ENCODE peak calls at places on chromosomes 12 and 14, in seven cellular contexts. One of them, this sample, is unnamed.

GRCh38 chr12:129997239-129997638 is 93.4 kb upstream of the TMEM132D start:
- DNase-seq in T-helper 9 cell: no peak
- DNase-seq in stimulated activated CD4-positive, alpha-beta T cell treated with anti-CD3 and anti-CD28 coated beads, TNF-alpha, amount 100 ng/mL, for 48 hours: no peak
- DNase-seq in fibroblast of the aortic adventitia: no peak
- DNase-seq in neuronal stem cell: no peak
- DNase-seq in NCI-H1105 treated with DMSO at 0.1 percent for 48 hours: no peak
- DNase-seq in activated naive CD4-positive, alpha-beta T cell treated with anti-CD3 and anti-CD28 coated beads, Interleukin-2, amount 10 ng/mL, durations not matched to agents 7 days and 5 days: no peak
- DNase-seq in this sample: no peak

GRCh38 chr12:8844665-8845064 is 22.2 kb downstream of the A2ML1 start:
- DNase-seq in T-helper 9 cell: no peak
- DNase-seq in neuronal stem cell: no peak
- DNase-seq in NCI-H1105 treated with DMSO at 0.1 percent for 48 hours: peak
- DNase-seq in fibroblast of the aortic adventitia: peak
- DNase-seq in activated naive CD4-positive, alpha-beta T cell treated with anti-CD3 and anti-CD28 coated beads, Interleukin-2, amount 10 ng/mL, durations not matched to agents 7 days and 5 days: no peak
- DNase-seq in stimulated activated CD4-positive, alpha-beta T cell treated with anti-CD3 and anti-CD28 coated beads, TNF-alpha, amount 100 ng/mL, for 48 hours: no peak
- DNase-seq in this sample: no peak

GRCh38 chr12:60394680-60395079 is 798.9 kb downstream of the SLC16A7 start:
- DNase-seq in NCI-H1105 treated with DMSO at 0.1 percent for 48 hours: no peak
- DNase-seq in activated naive CD4-positive, alpha-beta T cell treated with anti-CD3 and anti-CD28 coated beads, Interleukin-2, amount 10 ng/mL, durations not matched to agents 7 days and 5 days: no peak
- DNase-seq in T-helper 9 cell: no peak
- DNase-seq in stimulated activated CD4-positive, alpha-beta T cell treated with anti-CD3 and anti-CD28 coated beads, TNF-alpha, amount 100 ng/mL, for 48 hours: no peak
- DNase-seq in neuronal stem cell: no peak
- DNase-seq in fibroblast of the aortic adventitia: peak
- DNase-seq in this sample: no peak

GRCh38 chr14:55869397-55870049 is 248.7 kb upstream of the PELI2 start:
- DNase-seq in stimulated activated CD4-positive, alpha-beta T cell treated with anti-CD3 and anti-CD28 coated beads, TNF-alpha, amount 100 ng/mL, for 48 hours: no peak
- DNase-seq in NCI-H1105 treated with DMSO at 0.1 percent for 48 hours: no peak
- DNase-seq in neuronal stem cell: no peak
- DNase-seq in fibroblast of the aortic adventitia: no peak
- DNase-seq in T-helper 9 cell: no peak
- DNase-seq in activated naive CD4-positive, alpha-beta T cell treated with anti-CD3 and anti-CD28 coated beads, Interleukin-2, amount 10 ng/mL, durations not matched to agents 7 days and 5 days: no peak
- DNase-seq in this sample: no peak

GRCh38 chr12:67795235-67795634 is 146.7 kb downstream of the DYRK2 start:
- DNase-seq in fibroblast of the aortic adventitia: no peak
- DNase-seq in neuronal stem cell: no peak
- DNase-seq in T-helper 9 cell: no peak
- DNase-seq in NCI-H1105 treated with DMSO at 0.1 percent for 48 hours: no peak
- DNase-seq in activated naive CD4-positive, alpha-beta T cell treated with anti-CD3 and anti-CD28 coated beads, Interleukin-2, amount 10 ng/mL, durations not matched to agents 7 days and 5 days: no peak
- DNase-seq in stimulated activated CD4-positive, alpha-beta T cell treated with anti-CD3 and anti-CD28 coated beads, TNF-alpha, amount 100 ng/mL, for 48 hours: no peak
- DNase-seq in this sample: no peak

GRCh38 chr14:49853572-49854375 is 1.2 kb upstream of the NEMF start:
- DNase-seq in T-helper 9 cell: peak
- DNase-seq in NCI-H1105 treated with DMSO at 0.1 percent for 48 hours: no peak
- DNase-seq in stimulated activated CD4-positive, alpha-beta T cell treated with anti-CD3 and anti-CD28 coated beads, TNF-alpha, amount 100 ng/mL, for 48 hours: peak
- DNase-seq in neuronal stem cell: peak
- DNase-seq in activated naive CD4-positive, alpha-beta T cell treated with anti-CD3 and anti-CD28 coated beads, Interleukin-2, amount 10 ng/mL, durations not matched to agents 7 days and 5 days: peak
- DNase-seq in fibroblast of the aortic adventitia: peak
- DNase-seq in this sample: peak

GRCh38 chr12:111757361-111758119 is 9.2 kb upstream of the ALDH2 start:
- DNase-seq in T-helper 9 cell: no peak
- DNase-seq in fibroblast of the aortic adventitia: peak
- DNase-seq in neuronal stem cell: no peak
- DNase-seq in NCI-H1105 treated with DMSO at 0.1 percent for 48 hours: no peak
- DNase-seq in activated naive CD4-positive, alpha-beta T cell treated with anti-CD3 and anti-CD28 coated beads, Interleukin-2, amount 10 ng/mL, durations not matched to agents 7 days and 5 days: peak
- DNase-seq in stimulated activated CD4-positive, alpha-beta T cell treated with anti-CD3 and anti-CD28 coated beads, TNF-alpha, amount 100 ng/mL, for 48 hours: no peak
- DNase-seq in this sample: peak

GRCh38 chr14:77279719-77280118 is 8.7 kb upstream of the NGB start:
- DNase-seq in neuronal stem cell: no peak
- DNase-seq in NCI-H1105 treated with DMSO at 0.1 percent for 48 hours: no peak
- DNase-seq in activated naive CD4-positive, alpha-beta T cell treated with anti-CD3 and anti-CD28 coated beads, Interleukin-2, amount 10 ng/mL, durations not matched to agents 7 days and 5 days: no peak
- DNase-seq in T-helper 9 cell: no peak
- DNase-seq in fibroblast of the aortic adventitia: no peak
- DNase-seq in stimulated activated CD4-positive, alpha-beta T cell treated with anti-CD3 and anti-CD28 coated beads, TNF-alpha, amount 100 ng/mL, for 48 hours: no peak
- DNase-seq in this sample: no peak

GRCh38 chr12:38157274-38157932 is 159.2 kb upstream of the ALG10B start:
- DNase-seq in fibroblast of the aortic adventitia: no peak
- DNase-seq in NCI-H1105 treated with DMSO at 0.1 percent for 48 hours: no peak
- DNase-seq in activated naive CD4-positive, alpha-beta T cell treated with anti-CD3 and anti-CD28 coated beads, Interleukin-2, amount 10 ng/mL, durations not matched to agents 7 days and 5 days: no peak
- DNase-seq in stimulated activated CD4-positive, alpha-beta T cell treated with anti-CD3 and anti-CD28 coated beads, TNF-alpha, amount 100 ng/mL, for 48 hours: no peak
- DNase-seq in T-helper 9 cell: no peak
- DNase-seq in neuronal stem cell: no peak
- DNase-seq in this sample: no peak

GRCh38 chr12:9943244-9943643 is 11.1 kb upstream of the CLEC2A start:
- DNase-seq in NCI-H1105 treated with DMSO at 0.1 percent for 48 hours: peak
- DNase-seq in activated naive CD4-positive, alpha-beta T cell treated with anti-CD3 and anti-CD28 coated beads, Interleukin-2, amount 10 ng/mL, durations not matched to agents 7 days and 5 days: peak
- DNase-seq in stimulated activated CD4-positive, alpha-beta T cell treated with anti-CD3 and anti-CD28 coated beads, TNF-alpha, amount 100 ng/mL, for 48 hours: no peak
- DNase-seq in T-helper 9 cell: no peak
- DNase-seq in neuronal stem cell: no peak
- DNase-seq in fibroblast of the aortic adventitia: no peak
- DNase-seq in this sample: no peak

GRCh38 chr12:6552140-6552551 is 3.7 kb downstream of the IFFO1 start:
- DNase-seq in fibroblast of the aortic adventitia: peak
- DNase-seq in stimulated activated CD4-positive, alpha-beta T cell treated with anti-CD3 and anti-CD28 coated beads, TNF-alpha, amount 100 ng/mL, for 48 hours: no peak
- DNase-seq in T-helper 9 cell: no peak
- DNase-seq in activated naive CD4-positive, alpha-beta T cell treated with anti-CD3 and anti-CD28 coated beads, Interleukin-2, amount 10 ng/mL, durations not matched to agents 7 days and 5 days: no peak
- DNase-seq in neuronal stem cell: no peak
- DNase-seq in NCI-H1105 treated with DMSO at 0.1 percent for 48 hours: no peak
- DNase-seq in this sample: no peak

GRCh38 chr12:55652352-55652751 is 15.7 kb downstream of the OR10P1 start:
- DNase-seq in NCI-H1105 treated with DMSO at 0.1 percent for 48 hours: no peak
- DNase-seq in stimulated activated CD4-positive, alpha-beta T cell treated with anti-CD3 and anti-CD28 coated beads, TNF-alpha, amount 100 ng/mL, for 48 hours: no peak
- DNase-seq in activated naive CD4-positive, alpha-beta T cell treated with anti-CD3 and anti-CD28 coated beads, Interleukin-2, amount 10 ng/mL, durations not matched to agents 7 days and 5 days: no peak
- DNase-seq in neuronal stem cell: no peak
- DNase-seq in T-helper 9 cell: no peak
- DNase-seq in fibroblast of the aortic adventitia: no peak
- DNase-seq in this sample: no peak

GRCh38 chr12:65537978-65538377 is 259.5 kb downstream of the MSRB3 start:
- DNase-seq in stimulated activated CD4-positive, alpha-beta T cell treated with anti-CD3 and anti-CD28 coated beads, TNF-alpha, amount 100 ng/mL, for 48 hours: no peak
- DNase-seq in activated naive CD4-positive, alpha-beta T cell treated with anti-CD3 and anti-CD28 coated beads, Interleukin-2, amount 10 ng/mL, durations not matched to agents 7 days and 5 days: no peak
- DNase-seq in neuronal stem cell: no peak
- DNase-seq in fibroblast of the aortic adventitia: no peak
- DNase-seq in T-helper 9 cell: no peak
- DNase-seq in NCI-H1105 treated with DMSO at 0.1 percent for 48 hours: no peak
- DNase-seq in this sample: no peak

GRCh38 chr12:93518725-93519124 is 51.4 kb downstream of the MRPL42 start:
- DNase-seq in fibroblast of the aortic adventitia: peak
- DNase-seq in T-helper 9 cell: no peak
- DNase-seq in activated naive CD4-positive, alpha-beta T cell treated with anti-CD3 and anti-CD28 coated beads, Interleukin-2, amount 10 ng/mL, durations not matched to agents 7 days and 5 days: no peak
- DNase-seq in neuronal stem cell: no peak
- DNase-seq in NCI-H1105 treated with DMSO at 0.1 percent for 48 hours: no peak
- DNase-seq in stimulated activated CD4-positive, alpha-beta T cell treated with anti-CD3 and anti-CD28 coated beads, TNF-alpha, amount 100 ng/mL, for 48 hours: no peak
- DNase-seq in this sample: no peak

GRCh38 chr12:6450869-6451347 is 934 bp upstream of the TAPBPL start:
- DNase-seq in activated naive CD4-positive, alpha-beta T cell treated with anti-CD3 and anti-CD28 coated beads, Interleukin-2, amount 10 ng/mL, durations not matched to agents 7 days and 5 days: no peak
- DNase-seq in NCI-H1105 treated with DMSO at 0.1 percent for 48 hours: no peak
- DNase-seq in fibroblast of the aortic adventitia: no peak
- DNase-seq in T-helper 9 cell: no peak
- DNase-seq in stimulated activated CD4-positive, alpha-beta T cell treated with anti-CD3 and anti-CD28 coated beads, TNF-alpha, amount 100 ng/mL, for 48 hours: no peak
- DNase-seq in neuronal stem cell: no peak
- DNase-seq in this sample: no peak

GRCh38 chr14:50000215-50001145 is 107.6 kb downstream of the ARF6 start:
- DNase-seq in fibroblast of the aortic adventitia: peak
- DNase-seq in neuronal stem cell: no peak
- DNase-seq in T-helper 9 cell: peak
- DNase-seq in NCI-H1105 treated with DMSO at 0.1 percent for 48 hours: no peak
- DNase-seq in stimulated activated CD4-positive, alpha-beta T cell treated with anti-CD3 and anti-CD28 coated beads, TNF-alpha, amount 100 ng/mL, for 48 hours: peak
- DNase-seq in activated naive CD4-positive, alpha-beta T cell treated with anti-CD3 and anti-CD28 coated beads, Interleukin-2, amount 10 ng/mL, durations not matched to agents 7 days and 5 days: peak
- DNase-seq in this sample: peak

GRCh38 chr12:52181757-52182156 is 10.1 kb downstream of the KRT80 start:
- DNase-seq in T-helper 9 cell: no peak
- DNase-seq in stimulated activated CD4-positive, alpha-beta T cell treated with anti-CD3 and anti-CD28 coated beads, TNF-alpha, amount 100 ng/mL, for 48 hours: no peak
- DNase-seq in fibroblast of the aortic adventitia: peak
- DNase-seq in activated naive CD4-positive, alpha-beta T cell treated with anti-CD3 and anti-CD28 coated beads, Interleukin-2, amount 10 ng/mL, durations not matched to agents 7 days and 5 days: no peak
- DNase-seq in neuronal stem cell: no peak
- DNase-seq in NCI-H1105 treated with DMSO at 0.1 percent for 48 hours: peak
- DNase-seq in this sample: no peak

GRCh38 chr14:104885973-104886689 is 21.1 kb downstream of the CEP170B start:
- DNase-seq in NCI-H1105 treated with DMSO at 0.1 percent for 48 hours: no peak
- DNase-seq in activated naive CD4-positive, alpha-beta T cell treated with anti-CD3 and anti-CD28 coated beads, Interleukin-2, amount 10 ng/mL, durations not matched to agents 7 days and 5 days: no peak
- DNase-seq in fibroblast of the aortic adventitia: no peak
- DNase-seq in T-helper 9 cell: no peak
- DNase-seq in neuronal stem cell: no peak
- DNase-seq in stimulated activated CD4-positive, alpha-beta T cell treated with anti-CD3 and anti-CD28 coated beads, TNF-alpha, amount 100 ng/mL, for 48 hours: no peak
- DNase-seq in this sample: no peak

GRCh38 chr12:12641650-12642049 is 30.0 kb downstream of the CREBL2 start:
- DNase-seq in activated naive CD4-positive, alpha-beta T cell treated with anti-CD3 and anti-CD28 coated beads, Interleukin-2, amount 10 ng/mL, durations not matched to agents 7 days and 5 days: no peak
- DNase-seq in stimulated activated CD4-positive, alpha-beta T cell treated with anti-CD3 and anti-CD28 coated beads, TNF-alpha, amount 100 ng/mL, for 48 hours: no peak
- DNase-seq in fibroblast of the aortic adventitia: no peak
- DNase-seq in T-helper 9 cell: no peak
- DNase-seq in neuronal stem cell: no peak
- DNase-seq in NCI-H1105 treated with DMSO at 0.1 percent for 48 hours: no peak
- DNase-seq in this sample: no peak

GRCh38 chr14:77053046-77053841 is 24.7 kb upstream of the IRF2BPL start:
- DNase-seq in T-helper 9 cell: peak
- DNase-seq in neuronal stem cell: peak
- DNase-seq in NCI-H1105 treated with DMSO at 0.1 percent for 48 hours: no peak
- DNase-seq in activated naive CD4-positive, alpha-beta T cell treated with anti-CD3 and anti-CD28 coated beads, Interleukin-2, amount 10 ng/mL, durations not matched to agents 7 days and 5 days: peak
- DNase-seq in stimulated activated CD4-positive, alpha-beta T cell treated with anti-CD3 and anti-CD28 coated beads, TNF-alpha, amount 100 ng/mL, for 48 hours: peak
- DNase-seq in fibroblast of the aortic adventitia: peak
- DNase-seq in this sample: peak

GRCh38 chr12:88182431-88182830 is 40.3 kb downstream of the TMTC3 start:
- DNase-seq in stimulated activated CD4-positive, alpha-beta T cell treated with anti-CD3 and anti-CD28 coated beads, TNF-alpha, amount 100 ng/mL, for 48 hours: no peak
- DNase-seq in neuronal stem cell: no peak
- DNase-seq in activated naive CD4-positive, alpha-beta T cell treated with anti-CD3 and anti-CD28 coated beads, Interleukin-2, amount 10 ng/mL, durations not matched to agents 7 days and 5 days: no peak
- DNase-seq in T-helper 9 cell: no peak
- DNase-seq in NCI-H1105 treated with DMSO at 0.1 percent for 48 hours: no peak
- DNase-seq in fibroblast of the aortic adventitia: no peak
- DNase-seq in this sample: no peak

GRCh38 chr12:111447571-111448265 is 42.0 kb downstream of the SH2B3 start:
- DNase-seq in fibroblast of the aortic adventitia: no peak
- DNase-seq in neuronal stem cell: no peak
- DNase-seq in T-helper 9 cell: no peak
- DNase-seq in stimulated activated CD4-positive, alpha-beta T cell treated with anti-CD3 and anti-CD28 coated beads, TNF-alpha, amount 100 ng/mL, for 48 hours: no peak
- DNase-seq in NCI-H1105 treated with DMSO at 0.1 percent for 48 hours: no peak
- DNase-seq in activated naive CD4-positive, alpha-beta T cell treated with anti-CD3 and anti-CD28 coated beads, Interleukin-2, amount 10 ng/mL, durations not matched to agents 7 days and 5 days: no peak
- DNase-seq in this sample: no peak

GRCh38 chr12:54147186-54147585 is 41.6 kb downstream of the SMUG1 start:
- DNase-seq in T-helper 9 cell: no peak
- DNase-seq in neuronal stem cell: no peak
- DNase-seq in activated naive CD4-positive, alpha-beta T cell treated with anti-CD3 and anti-CD28 coated beads, Interleukin-2, amount 10 ng/mL, durations not matched to agents 7 days and 5 days: no peak
- DNase-seq in fibroblast of the aortic adventitia: peak
- DNase-seq in stimulated activated CD4-positive, alpha-beta T cell treated with anti-CD3 and anti-CD28 coated beads, TNF-alpha, amount 100 ng/mL, for 48 hours: no peak
- DNase-seq in NCI-H1105 treated with DMSO at 0.1 percent for 48 hours: no peak
- DNase-seq in this sample: no peak

GRCh38 chr14:97058071-97058470 is 260.9 kb downstream of the VRK1 start:
- DNase-seq in T-helper 9 cell: no peak
- DNase-seq in fibroblast of the aortic adventitia: no peak
- DNase-seq in NCI-H1105 treated with DMSO at 0.1 percent for 48 hours: no peak
- DNase-seq in activated naive CD4-positive, alpha-beta T cell treated with anti-CD3 and anti-CD28 coated beads, Interleukin-2, amount 10 ng/mL, durations not matched to agents 7 days and 5 days: no peak
- DNase-seq in stimulated activated CD4-positive, alpha-beta T cell treated with anti-CD3 and anti-CD28 coated beads, TNF-alpha, amount 100 ng/mL, for 48 hours: no peak
- DNase-seq in neuronal stem cell: no peak
- DNase-seq in this sample: no peak

GRCh38 chr14:104435147-104436046 is 144.2 kb upstream of the C14orf180 start:
- DNase-seq in stimulated activated CD4-positive, alpha-beta T cell treated with anti-CD3 and anti-CD28 coated beads, TNF-alpha, amount 100 ng/mL, for 48 hours: no peak
- DNase-seq in fibroblast of the aortic adventitia: no peak
- DNase-seq in neuronal stem cell: no peak
- DNase-seq in T-helper 9 cell: no peak
- DNase-seq in activated naive CD4-positive, alpha-beta T cell treated with anti-CD3 and anti-CD28 coated beads, Interleukin-2, amount 10 ng/mL, durations not matched to agents 7 days and 5 days: no peak
- DNase-seq in NCI-H1105 treated with DMSO at 0.1 percent for 48 hours: no peak
- DNase-seq in this sample: no peak

GRCh38 chr12:76863811-76864210 is 15.0 kb downstream of the CSRP2 start:
- DNase-seq in NCI-H1105 treated with DMSO at 0.1 percent for 48 hours: no peak
- DNase-seq in neuronal stem cell: no peak
- DNase-seq in T-helper 9 cell: no peak
- DNase-seq in stimulated activated CD4-positive, alpha-beta T cell treated with anti-CD3 and anti-CD28 coated beads, TNF-alpha, amount 100 ng/mL, for 48 hours: no peak
- DNase-seq in fibroblast of the aortic adventitia: no peak
- DNase-seq in activated naive CD4-positive, alpha-beta T cell treated with anti-CD3 and anti-CD28 coated beads, Interleukin-2, amount 10 ng/mL, durations not matched to agents 7 days and 5 days: no peak
- DNase-seq in this sample: no peak

GRCh38 chr14:76464856-76465255 is 88.9 kb downstream of the ESRRB start:
- DNase-seq in fibroblast of the aortic adventitia: no peak
- DNase-seq in stimulated activated CD4-positive, alpha-beta T cell treated with anti-CD3 and anti-CD28 coated beads, TNF-alpha, amount 100 ng/mL, for 48 hours: no peak
- DNase-seq in T-helper 9 cell: no peak
- DNase-seq in activated naive CD4-positive, alpha-beta T cell treated with anti-CD3 and anti-CD28 coated beads, Interleukin-2, amount 10 ng/mL, durations not matched to agents 7 days and 5 days: no peak
- DNase-seq in neuronal stem cell: no peak
- DNase-seq in NCI-H1105 treated with DMSO at 0.1 percent for 48 hours: no peak
- DNase-seq in this sample: no peak

GRCh38 chr14:68676511-68676943 is 116.3 kb downstream of the ZFP36L1 start:
- DNase-seq in T-helper 9 cell: no peak
- DNase-seq in NCI-H1105 treated with DMSO at 0.1 percent for 48 hours: no peak
- DNase-seq in stimulated activated CD4-positive, alpha-beta T cell treated with anti-CD3 and anti-CD28 coated beads, TNF-alpha, amount 100 ng/mL, for 48 hours: no peak
- DNase-seq in fibroblast of the aortic adventitia: no peak
- DNase-seq in activated naive CD4-positive, alpha-beta T cell treated with anti-CD3 and anti-CD28 coated beads, Interleukin-2, amount 10 ng/mL, durations not matched to agents 7 days and 5 days: no peak
- DNase-seq in neuronal stem cell: no peak
- DNase-seq in this sample: peak

GRCh38 chr12:91142184-91142583 is 30.9 kb upstream of the LUM start:
- DNase-seq in stimulated activated CD4-positive, alpha-beta T cell treated with anti-CD3 and anti-CD28 coated beads, TNF-alpha, amount 100 ng/mL, for 48 hours: no peak
- DNase-seq in fibroblast of the aortic adventitia: peak
- DNase-seq in NCI-H1105 treated with DMSO at 0.1 percent for 48 hours: no peak
- DNase-seq in neuronal stem cell: no peak
- DNase-seq in T-helper 9 cell: no peak
- DNase-seq in activated naive CD4-positive, alpha-beta T cell treated with anti-CD3 and anti-CD28 coated beads, Interleukin-2, amount 10 ng/mL, durations not matched to agents 7 days and 5 days: no peak
- DNase-seq in this sample: no peak

GRCh38 chr12:98646165-98646764 is 1.2 kb downstream of the APAF1 start:
- DNase-seq in neuronal stem cell: no peak
- DNase-seq in fibroblast of the aortic adventitia: peak
- DNase-seq in T-helper 9 cell: no peak
- DNase-seq in activated naive CD4-positive, alpha-beta T cell treated with anti-CD3 and anti-CD28 coated beads, Interleukin-2, amount 10 ng/mL, durations not matched to agents 7 days and 5 days: no peak
- DNase-seq in NCI-H1105 treated with DMSO at 0.1 percent for 48 hours: peak
- DNase-seq in stimulated activated CD4-positive, alpha-beta T cell treated with anti-CD3 and anti-CD28 coated beads, TNF-alpha, amount 100 ng/mL, for 48 hours: no peak
- DNase-seq in this sample: no peak

GRCh38 chr12:98751580-98752115 is 106.6 kb downstream of the APAF1 start:
- DNase-seq in NCI-H1105 treated with DMSO at 0.1 percent for 48 hours: no peak
- DNase-seq in stimulated activated CD4-positive, alpha-beta T cell treated with anti-CD3 and anti-CD28 coated beads, TNF-alpha, amount 100 ng/mL, for 48 hours: no peak
- DNase-seq in activated naive CD4-positive, alpha-beta T cell treated with anti-CD3 and anti-CD28 coated beads, Interleukin-2, amount 10 ng/mL, durations not matched to agents 7 days and 5 days: no peak
- DNase-seq in neuronal stem cell: no peak
- DNase-seq in fibroblast of the aortic adventitia: no peak
- DNase-seq in T-helper 9 cell: no peak
- DNase-seq in this sample: no peak